ENCODE peak calls at places on chromosomes 4 and X, in eight cellular contexts. R is A549; W is pancreas; I is Jurkat, Clone E6-1; B is posterior cingulate gyrus; N is T follicular helper cell; M is ACHN; D is glutamatergic neuron. E is an unnamed sample.

GRCh38 chr4:7867191-7867590 is 72.5 kb downstream of the AFAP1 start:
- DNase-seq in R (no peak), W (no peak), I (no peak), B (no peak), N (no peak), M (no peak), D (no peak), E (no peak)

GRCh38 chr4:114386637-114387233 is 211.9 kb upstream of the UGT8 start:
- DNase-seq in R (no peak), W (peak), I (peak), B (no peak), N (no peak), M (peak), D (no peak), E (peak)

GRCh38 chrX:129716507-129716906 is 22.3 kb upstream of the XPNPEP2 start:
- DNase-seq in R (no peak), W (no peak), I (no peak), B (no peak), N (no peak), M (no peak), D (no peak), E (peak)

GRCh38 chr4:102061133-102061532 is 270.6 kb downstream of the BANK1 start:
- DNase-seq in R (no peak), W (no peak), I (no peak), B (no peak), N (no peak), M (no peak), D (no peak), E (no peak)

GRCh38 chr4:184536881-184537248 is 62.5 kb upstream of the IRF2 start:
- DNase-seq in R (no peak), W (no peak), I (no peak), B (no peak), N (no peak), M (no peak), D (no peak), E (no peak)

GRCh38 chr4:67130411-67130810 is 414.9 kb downstream of the CENPC start:
- DNase-seq in R (no peak), W (no peak), I (no peak), B (no peak), N (no peak), M (no peak), D (no peak), E (no peak)

GRCh38 chrX:31227250-31227649 is 155.4 kb upstream of the FTHL17 start:
- DNase-seq in R (no peak), W (no peak), I (no peak), B (no peak), N (no peak), M (no peak), D (no peak), E (no peak)

GRCh38 chrX:100410901-100411801 is 1.1 kb upstream of the PCDH19 start:
- DNase-seq in R (no peak), W (no peak), I (no peak), B (no peak), N (no peak), M (no peak), D (peak), E (no peak)

GRCh38 chr4:151687021-151687640 is 73.7 kb downstream of the GATB start:
- DNase-seq in R (no peak), W (no peak), I (no peak), B (no peak), N (no peak), M (no peak), D (no peak), E (no peak)

GRCh38 chr4:184573701-184574100 is 75.5 kb downstream of the CASP3 start:
- DNase-seq in R (no peak), W (no peak), I (no peak), B (no peak), N (no peak), M (no peak), D (no peak), E (no peak)

E was measured in SW480.